ENCODE peak calls at places on chromosomes 3 and 15, in four cellular contexts. O is IMR-90, W is H9, R is H1. U is an unnamed sample. For H3K4me1, the result is how much of the 10 kb centered on the place peaks cover.

GRCh38 chr15:26867199-26868007 is 541 bp downstream of the GABRA5 start:
- DNase-seq in O (no peak), W (no peak), R (no peak), U (peak)

GRCh38 chr3:26535151-26535550 is 87.4 kb upstream of the LRRC3B start:
- DNase-seq in O (no peak), W (no peak), R (no peak), U (no peak)

GRCh38 chr3:116446037-116446436 is 750 bp upstream of the LSAMP start:
- DNase-seq in O (no peak), W (no peak), R (no peak), U (no peak)

GRCh38 chr15:36622247-36622795 is 42.9 kb downstream of the CDIN1 start:
- DNase-seq in O (no peak), W (no peak), R (no peak), U (no peak)

GRCh38 chr15:82530606-82531379 is 9.5 kb downstream of the RPS17 start:
- DNase-seq in O (peak), W (peak), R (no peak), U (peak)

GRCh38 chr3:165192610-165193192 is 3.5 kb downstream of the SLITRK3 start:
- DNase-seq in O (no peak), W (peak), R (peak), U (peak)

GRCh38 chr3:190497809-190498208 is 16.1 kb upstream of the IL1RAP start:
- DNase-seq in O (no peak), W (no peak), R (no peak), U (peak)

GRCh38 chr3:195030791-195031321 is 240.1 kb downstream of the XXYLT1 start:
- DNase-seq in O (peak), W (no peak), R (no peak), U (no peak)

GRCh38 chr3:125585595-125586223 is 9.6 kb downstream of the OSBPL11 start:
- DNase-seq in O (peak), W (peak), R (no peak), U (peak)

GRCh38 chr15:98127612-98128011 is 167.1 kb downstream of the ARRDC4 start:
- DNase-seq in O (no peak), W (no peak), R (no peak), U (no peak)

GRCh38 chr3:106176734-106177133 is 307.9 kb upstream of the CBLB start:
- DNase-seq in O (peak), W (no peak), R (no peak), U (no peak)

GRCh38 chr15:69823223-69823907 is 274.4 kb downstream of the TLE3 start:
- DNase-seq in O (peak), W (no peak), R (no peak), U (peak)

GRCh38 chr15:92780816-92781215 is 119.3 kb upstream of the CHD2 start:
- DNase-seq in O (no peak), W (no peak), R (no peak), U (peak)

GRCh38 chr3:65864357-65864904 is 174.3 kb downstream of the MAGI1 start:
- DNase-seq in O (no peak), W (no peak), R (no peak), U (no peak)

GRCh38 chr3:149352556-149352955 is 19.1 kb upstream of the TM4SF18 start:
- DNase-seq in O (peak), W (peak), R (peak), U (peak)

GRCh38 chr15:57751177-57751800 is 44.8 kb downstream of the POLR2M start:
- DNase-seq in O (peak), W (no peak), R (no peak), U (peak)

GRCh38 chr3:189392969-189393368 is 221.2 kb downstream of the TPRG1 start:
- DNase-seq in O (no peak), W (no peak), R (no peak), U (no peak)

GRCh38 chr3:194097141-194097880 is 38.6 kb upstream of the HES1 start:
- DNase-seq in O (no peak), W (no peak), R (no peak), U (peak)

GRCh38 chr15:63244399-63244798 is 33.0 kb upstream of the APH1B start:
- DNase-seq in O (no peak), W (no peak), R (no peak), U (no peak)

GRCh38 chr15:101068961-101069734 is 150.0 kb downstream of the LRRK1 start:
- DNase-seq in O (peak), W (peak), R (peak), U (peak)

GRCh38 chr3:52091566-52092290 is 35.4 kb upstream of the DUSP7 start:
- DNase-seq in O (peak), W (no peak), R (no peak), U (no peak)
- H2BK5ac ChIP-seq in O (peak), W (no peak), R (no peak), U (no peak)

GRCh38 chr3:48426401-48426909 is 3.4 kb downstream of the PLXNB1 start:
- DNase-seq in O (no peak), W (no peak), R (no peak), U (no peak)
- H3K4me1 ChIP-seq in O (under half), W (under half), R (under half), U (under half)

GRCh38 chr15:83631534-83631933 is 22.4 kb upstream of the ADAMTSL3 start:
- DNase-seq in O (no peak), W (no peak), R (no peak), U (no peak)
- H3K56ac ChIP-seq in O (no peak), W (no peak), R (no peak), U (no peak)

DNA sequence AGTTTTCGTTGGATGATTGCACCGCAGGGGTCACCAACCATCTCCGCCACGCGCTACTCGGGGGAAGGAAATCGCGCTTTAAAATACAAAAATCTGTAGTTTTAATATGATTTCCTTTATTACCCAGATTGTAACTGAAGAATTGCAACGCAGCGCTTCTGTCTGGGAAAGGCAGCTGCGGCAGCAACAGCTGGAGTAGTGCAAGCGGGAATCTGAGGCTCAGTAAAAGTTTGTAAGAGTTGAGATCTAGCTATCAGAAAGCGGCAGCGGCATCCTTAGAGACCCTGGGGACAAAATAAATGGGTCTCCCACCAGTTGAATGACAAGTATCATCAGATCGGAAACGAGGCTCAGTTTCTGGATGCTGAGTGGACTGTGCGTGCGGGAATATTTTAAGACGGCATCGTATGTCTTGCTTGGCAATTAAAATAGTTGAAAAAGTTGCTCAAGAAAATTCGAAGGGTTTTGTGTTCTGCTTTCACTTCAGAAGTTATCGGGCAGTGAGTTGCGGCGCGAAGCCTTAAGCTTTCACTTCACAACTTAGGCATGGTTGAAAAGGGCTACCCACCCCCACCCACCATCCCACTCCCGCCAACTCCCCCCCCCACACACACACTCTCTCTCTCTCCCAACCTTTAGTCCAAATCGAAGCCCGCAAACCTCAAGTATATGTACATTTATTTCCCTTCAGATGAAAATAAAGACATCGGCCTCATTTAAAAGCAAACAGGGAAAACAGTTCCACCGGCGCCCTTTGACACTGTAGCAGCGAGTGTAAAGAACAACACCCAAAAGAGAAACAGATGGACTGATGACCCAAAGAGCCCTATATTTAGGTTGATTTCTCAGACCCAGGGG is 2.6 kb downstream of the MECOM start:
- DNase-seq in O (peak), W (no peak), R (no peak), U (no peak)
- H2BK5ac ChIP-seq in O (no peak), W (no peak), R (no peak), U (no peak)

DNA sequence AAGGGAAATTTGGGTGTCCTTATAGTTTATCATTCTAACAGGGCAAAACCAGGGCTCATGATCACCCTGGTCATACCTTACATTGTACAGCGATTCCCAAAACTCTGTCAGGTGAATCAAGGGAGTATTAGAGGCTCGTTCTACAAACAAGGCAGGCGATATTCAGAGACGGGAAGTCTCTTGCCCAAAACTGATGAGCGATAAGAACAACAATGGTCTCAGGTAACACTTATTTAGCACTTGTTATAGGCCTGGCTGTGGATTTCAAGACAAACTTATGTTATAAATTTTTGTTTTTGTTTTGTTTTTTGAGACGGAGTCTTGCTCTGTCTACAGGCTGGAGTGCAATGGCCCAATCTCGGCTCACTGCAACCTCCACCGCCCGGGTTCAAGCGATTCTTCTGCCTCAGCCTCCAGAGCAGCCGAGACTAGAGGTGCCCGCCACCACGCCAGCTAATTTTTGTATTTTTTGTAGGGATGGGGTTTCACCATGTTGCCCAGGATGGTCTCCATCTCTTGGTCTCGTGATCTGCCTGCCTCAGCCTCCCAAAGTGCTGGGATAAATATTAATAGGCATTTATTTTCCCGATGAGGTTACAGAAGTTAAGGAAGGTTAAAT is 12.8 kb downstream of the BCL2L10 start:
- DNase-seq in O (no peak), W (no peak), R (no peak), U (no peak)
- H3K4me1 ChIP-seq in O (under half), W (under half), R (under half), U (under half)